ENCODE peak calls at places on chromosomes 7 and 10, in five cellular contexts. L, D, P, U and R are unnamed samples.
A peak's percentile ranks its signal among the peaks of the same experiment; 100 is the strongest.

GRCh38 chr10:129390147-129390546 is 76.9 kb upstream of the MGMT start:
- DNase-seq in L (no peak), D (no peak), P (no peak), U (no peak), R (no peak)

GRCh38 chr7:111982804-111983203 is 223.4 kb downstream of the DOCK4 start:
- DNase-seq in L (no peak), D (no peak), P (peak; percentile 51), U (no peak), R (peak; percentile 59)

GRCh38 chr7:51029131-51029530 is 246.4 kb upstream of the GRB10 start:
- DNase-seq in L (no peak), D (peak; percentile 40), P (no peak), U (no peak), R (no peak)

GRCh38 chr10:103969436-103969835 is 2.5 kb downstream of the SLK start:
- DNase-seq in L (no peak), D (no peak), P (no peak), U (no peak), R (peak; percentile 9)

GRCh38 chr7:133815677-133816210 is 311.4 kb upstream of the LRGUK start:
- DNase-seq in L (no peak), D (no peak), P (no peak), U (no peak), R (no peak)

GRCh38 chr10:2908851-2909630 is 158.3 kb upstream of the PFKP start:
- DNase-seq in L (no peak), D (no peak), P (no peak), U (no peak), R (no peak)

GRCh38 chr10:86331861-86332260 is 34.7 kb downstream of the GRID1 start:
- DNase-seq in L (peak; percentile 66), D (no peak), P (no peak), U (no peak), R (no peak)

GRCh38 chr10:29130190-29130673 is 158.6 kb upstream of the LYZL1 start:
- DNase-seq in L (no peak), D (no peak), P (no peak), U (no peak), R (peak; percentile 62)

GRCh38 chr7:107874605-107875446 is 16.2 kb upstream of the DLD start:
- DNase-seq in L (no peak), D (peak; percentile 38), P (no peak), U (peak; percentile 38), R (peak; percentile 75)

GRCh38 chr7:130961128-130961601 is 227.2 kb upstream of the KLF14 start:
- DNase-seq in L (no peak), D (no peak), P (peak; percentile 57), U (no peak), R (peak; percentile 84)

GRCh38 chr7:150976529-150977381 is 1.4 kb downstream of the KCNH2 start:
- DNase-seq in L (no peak), D (peak; percentile 68), P (no peak), U (peak; percentile 59), R (no peak)

GRCh38 chr10:91987397-91988037 is 63.9 kb downstream of the BTAF1 start:
- DNase-seq in L (no peak), D (no peak), P (no peak), U (no peak), R (peak; percentile 35)

GRCh38 chr7:40298421-40298820 is 163.6 kb downstream of the SUGCT start:
- DNase-seq in L (no peak), D (no peak), P (peak; percentile 87), U (no peak), R (peak; percentile 72)

GRCh38 chr10:7410306-7410799 is 481 bp downstream of the SFMBT2 start:
- DNase-seq in L (no peak), D (peak; percentile 21), P (no peak), U (peak; percentile 57), R (no peak)

GRCh38 chr7:26508917-26509316 is 217.3 kb downstream of the SNX10 start:
- DNase-seq in L (no peak), D (no peak), P (no peak), U (no peak), R (no peak)

GRCh38 chr7:117715784-117716445 is 157.3 kb downstream of the CTTNBP2 start:
- DNase-seq in L (no peak), D (no peak), P (peak; percentile 19), U (peak; percentile 22), R (peak; percentile 77)

GRCh38 chr10:95246582-95247051 is 44.2 kb downstream of the PDLIM1 start:
- DNase-seq in L (no peak), D (peak; percentile 87), P (no peak), U (peak; percentile 84), R (peak; percentile 87)

GRCh38 chr7:106023369-106024322 is 60.6 kb downstream of the CDHR3 start:
- DNase-seq in L (no peak), D (no peak), P (no peak), U (no peak), R (no peak)

GRCh38 chr10:89100680-89101079 is 106.4 kb downstream of the CH25H start:
- DNase-seq in L (no peak), D (no peak), P (no peak), U (no peak), R (peak; percentile 82)

GRCh38 chr10:79904671-79905321 is 44.1 kb downstream of the SFTPD start:
- DNase-seq in L (no peak), D (peak; percentile 73), P (no peak), U (peak; percentile 77), R (peak; percentile 63)

GRCh38 chr7:129281163-129281562 is 56.3 kb downstream of the AHCYL2 start:
- DNase-seq in L (no peak), D (no peak), P (no peak), U (no peak), R (no peak)

GRCh38 chr10:58010076-58010475 is 257.6 kb downstream of the IPMK start:
- DNase-seq in L (no peak), D (no peak), P (no peak), U (no peak), R (no peak)

GRCh38 chr10:132549416-132549815 is 11.8 kb downstream of the INPP5A start:
- DNase-seq in L (peak; percentile 81), D (no peak), P (no peak), U (no peak), R (no peak)

GRCh38 chr10:103793920-103794883 is 61.2 kb downstream of the SH3PXD2A start:
- DNase-seq in L (no peak), D (no peak), P (no peak), U (no peak), R (no peak)

GRCh38 chr10:131022981-131023380 is 288.5 kb downstream of the TCERG1L start:
- DNase-seq in L (peak; percentile 28), D (no peak), P (no peak), U (no peak), R (no peak)

GRCh38 chr10:131841131-131841661 is 59.6 kb upstream of the PPP2R2D start:
- DNase-seq in L (peak; percentile 58), D (no peak), P (no peak), U (no peak), R (no peak)

GRCh38 chr10:7488418-7488829 is 77.6 kb upstream of the SFMBT2 start:
- DNase-seq in L (no peak), D (peak; percentile 61), P (no peak), U (no peak), R (no peak)

GRCh38 chr10:72318383-72319262 is 36.1 kb downstream of the DNAJB12 start:
- DNase-seq in L (no peak), D (no peak), P (no peak), U (no peak), R (no peak)

GRCh38 chr10:69958232-69958902 is 94.3 kb upstream of the MACROH2A2 start:
- DNase-seq in L (no peak), D (no peak), P (no peak), U (no peak), R (peak; percentile 66)

DNA sequence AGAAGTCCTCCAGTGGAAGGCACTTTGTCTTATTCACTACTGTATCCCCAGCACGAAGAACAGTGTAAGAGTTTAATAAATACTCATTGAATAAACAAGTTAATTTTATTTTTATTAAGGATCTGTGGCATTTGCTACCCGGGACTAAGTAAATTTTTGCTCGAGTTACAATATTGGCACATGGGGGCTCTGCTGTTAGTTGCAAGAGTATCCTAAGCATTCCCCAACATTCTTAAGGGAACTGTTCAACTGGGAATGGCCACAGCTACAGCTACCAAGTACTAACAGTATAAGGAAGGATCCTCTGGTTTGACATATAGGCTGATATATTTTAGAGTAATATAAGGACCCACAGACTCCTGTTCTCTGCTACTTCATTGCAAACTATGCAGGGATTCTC is 8.7 kb upstream of the LRRTM3 start:
- DNase-seq in L (no peak), D (no peak), P (no peak), U (no peak), R (no peak)
- TF ChIP-seq CTCF in L (no peak), D (peak; percentile 15), P (no peak), U (no peak), R (no peak)

GRCh38 chr7:114722562-114722961 is 199.3 kb upstream of the MDFIC start:
- DNase-seq in L (no peak), D (no peak), P (no peak), U (no peak), R (no peak)

GRCh38 chr7:114723308-114723707 is 198.6 kb upstream of the MDFIC start:
- DNase-seq in L (no peak), D (no peak), P (no peak), U (no peak), R (no peak)

GRCh38 chr7:114718861-114719260 is 203.0 kb upstream of the MDFIC start:
- DNase-seq in L (no peak), D (no peak), P (no peak), U (no peak), R (no peak)

GRCh38 chr7:114715907-114716306 is 206.0 kb upstream of the MDFIC start:
- DNase-seq in L (no peak), D (no peak), P (no peak), U (no peak), R (peak; percentile 30)

GRCh38 chr7:114720725-114721124 is 201.2 kb upstream of the MDFIC start:
- DNase-seq in L (no peak), D (no peak), P (no peak), U (no peak), R (peak; percentile 78)
- TF ChIP-seq CTCF in L (no peak), D (no peak), P (no peak), U (no peak), R (no peak)

DNA sequence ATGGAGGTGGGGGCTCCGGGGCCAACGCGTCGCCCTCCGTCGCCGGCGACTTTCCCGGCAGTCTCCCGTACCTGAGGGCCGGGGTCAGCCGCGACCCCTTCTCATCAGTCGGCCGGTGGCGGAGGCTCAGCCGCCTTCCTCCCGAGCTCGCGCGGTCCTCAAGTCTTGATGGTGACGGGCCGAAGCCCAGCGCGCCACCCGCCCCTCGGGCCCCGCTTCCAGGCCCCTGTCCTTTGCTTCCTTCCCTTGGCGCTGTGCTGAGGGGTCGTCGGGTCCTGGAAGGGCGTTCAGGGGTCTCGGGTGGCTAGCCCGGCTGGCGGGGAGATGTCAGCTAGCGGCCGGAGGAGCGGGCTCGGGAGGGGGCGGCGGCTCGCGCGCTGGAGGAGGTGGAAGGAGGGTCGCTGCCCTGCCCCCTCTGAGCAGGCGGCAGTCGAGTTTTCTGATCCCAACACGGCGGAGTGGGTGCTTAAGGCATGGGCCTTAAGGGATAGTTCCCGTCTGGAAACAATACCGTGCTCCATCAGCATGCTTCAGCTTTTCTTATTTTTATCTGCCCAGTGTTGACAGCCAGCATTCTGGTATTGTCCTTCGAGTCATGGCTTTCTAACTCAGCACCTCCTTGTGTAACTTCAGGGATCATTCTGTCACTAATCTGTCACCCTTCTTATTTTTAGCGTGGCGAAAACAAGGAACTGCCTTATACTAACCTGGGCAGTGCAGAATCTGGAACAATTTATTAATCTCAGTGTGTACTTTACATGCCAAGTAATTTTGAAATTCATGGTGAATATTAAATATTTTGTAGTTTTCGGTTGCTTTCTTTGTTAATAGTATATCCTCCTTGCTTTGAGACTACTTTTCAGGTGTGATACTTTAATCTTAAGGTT is 748 bp downstream of the PHTF2 start:
- DNase-seq in L (no peak), D (peak; percentile 26), P (no peak), U (peak; percentile 76), R (peak; percentile 40)
- TF ChIP-seq CTCF in L (peak; percentile 65), D (no peak), P (no peak), U (no peak), R (no peak)

GRCh38 chr7:122532406-122533269 is 166.3 kb downstream of the RNF133 start:
- DNase-seq in L (no peak), D (no peak), P (no peak), U (no peak), R (peak; percentile 50)
- TF ChIP-seq CTCF in L (peak; percentile 84), D (peak; percentile 37), P (no peak), U (peak; percentile 54), R (peak; percentile 38)